ENCODE peak calls at places on chromosomes 7 and 10, in seven cellular contexts. S is B cell, V is heart left ventricle, F is upper lobe of right lung, J is fibroblast of lung, Q is lung, D is progenitor cell of endocrine pancreas. A is an unnamed sample.

GRCh38 chr7:7157887-7158271 is 24.5 kb upstream of the C1GALT1 start:
- DNase-seq in S (no peak), V (no peak), F (no peak), J (peak), Q (no peak), D (no peak), A (no peak)

GRCh38 chr7:2820508-2820934 is 23.6 kb downstream of the GNA12 start:
- DNase-seq in S (no peak), V (peak), F (peak), J (peak), Q (peak), D (no peak), A (no peak)

GRCh38 chr10:112932658-112933057 is 17.4 kb upstream of the TCF7L2 start:
- DNase-seq in S (no peak), V (no peak), F (no peak), J (no peak), Q (no peak), D (no peak), A (no peak)

GRCh38 chr10:7121154-7121797 is 289.6 kb downstream of the SFMBT2 start:
- DNase-seq in S (peak), V (peak), F (peak), J (peak), Q (peak), D (peak), A (no peak)

GRCh38 chr10:79405221-79405994 is 40.0 kb downstream of the ZCCHC24 start:
- DNase-seq in S (no peak), V (no peak), F (peak), J (no peak), Q (no peak), D (no peak), A (no peak)

GRCh38 chr7:102396710-102397019 is 502 bp downstream of the PRKRIP1 start:
- DNase-seq in S (no peak), V (no peak), F (no peak), J (no peak), Q (no peak), D (no peak), A (no peak)

GRCh38 chr7:65448824-65449504 is 75.3 kb downstream of the ZNF92 start:
- DNase-seq in S (no peak), V (no peak), F (no peak), J (peak), Q (no peak), D (no peak), A (no peak)

GRCh38 chr7:29937132-29937531 is 52.5 kb downstream of the SCRN1 start:
- DNase-seq in S (no peak), V (no peak), F (no peak), J (no peak), Q (no peak), D (no peak), A (no peak)

GRCh38 chr7:96203781-96204180 is 118.1 kb downstream of the SLC25A13 start:
- DNase-seq in S (no peak), V (no peak), F (no peak), J (no peak), Q (no peak), D (no peak), A (no peak)

GRCh38 chr10:128476845-128477244 is 350.6 kb upstream of the MKI67 start:
- DNase-seq in S (no peak), V (no peak), F (no peak), J (no peak), Q (no peak), D (no peak), A (no peak)

GRCh38 chr7:36487756-36488336 is 98.2 kb downstream of the ANLN start:
- DNase-seq in S (no peak), V (no peak), F (no peak), J (peak), Q (no peak), D (no peak), A (no peak)

GRCh38 chr7:32070406-32071360 is at the start of gene PDE1C:
- DNase-seq in S (peak), V (peak), F (no peak), J (peak), Q (no peak), D (peak), A (no peak)

GRCh38 chr10:8416192-8416701 is 361.8 kb downstream of the GATA3 start:
- DNase-seq in S (no peak), V (no peak), F (no peak), J (peak), Q (no peak), D (no peak), A (no peak)

GRCh38 chr7:36129048-36129534 is 24.0 kb upstream of the EEPD1 start:
- DNase-seq in S (no peak), V (peak), F (no peak), J (peak), Q (no peak), D (no peak), A (no peak)

GRCh38 chr10:113252650-113253560 is 299.9 kb upstream of the HABP2 start:
- DNase-seq in S (no peak), V (no peak), F (no peak), J (no peak), Q (no peak), D (no peak), A (no peak)

GRCh38 chr10:121823993-121824463 is 103.8 kb downstream of the ATE1 start:
- DNase-seq in S (peak), V (no peak), F (no peak), J (peak), Q (no peak), D (no peak), A (no peak)

GRCh38 chr7:157564518-157565177 is 227.8 kb downstream of the DNAJB6 start:
- DNase-seq in S (no peak), V (no peak), F (no peak), J (peak), Q (no peak), D (no peak), A (no peak)

GRCh38 chr7:131613909-131614308 is 57.5 kb upstream of the PODXL start:
- DNase-seq in S (no peak), V (no peak), F (no peak), J (no peak), Q (no peak), D (no peak), A (no peak)

GRCh38 chr7:2698581-2699288 is 10.7 kb downstream of the AMZ1 start:
- DNase-seq in S (peak), V (no peak), F (no peak), J (peak), Q (no peak), D (no peak), A (no peak)

GRCh38 chr7:317643-318405 is 27.9 kb downstream of the FOXL3 start:
- DNase-seq in S (no peak), V (no peak), F (no peak), J (no peak), Q (no peak), D (no peak), A (no peak)

GRCh38 chr7:23811540-23811939 is 101.5 kb downstream of the STK31 start:
- DNase-seq in S (no peak), V (no peak), F (no peak), J (peak), Q (no peak), D (no peak), A (no peak)

GRCh38 chr7:32049599-32049998 is 20.6 kb downstream of the PDE1C start:
- DNase-seq in S (no peak), V (no peak), F (no peak), J (no peak), Q (no peak), D (no peak), A (no peak)

GRCh38 chr7:22802426-22802825 is 20.2 kb downstream of the TOMM7 start:
- DNase-seq in S (no peak), V (no peak), F (no peak), J (no peak), Q (no peak), D (no peak), A (no peak)

GRCh38 chr7:33191326-33191725 is 62.0 kb downstream of the BBS9 start:
- DNase-seq in S (peak), V (no peak), F (no peak), J (no peak), Q (no peak), D (no peak), A (no peak)

GRCh38 chr10:36450385-36450784 is 675.0 kb upstream of the ANKRD30A start:
- DNase-seq in S (no peak), V (peak), F (no peak), J (peak), Q (no peak), D (no peak), A (no peak)

GRCh38 chr10:121598261-121599249 is at the start of gene FGFR2:
- DNase-seq in S (no peak), V (peak), F (peak), J (peak), Q (peak), D (peak), A (peak)

GRCh38 chr7:5231811-5232484 is 41.9 kb downstream of the WIPI2 start:
- DNase-seq in S (peak), V (no peak), F (no peak), J (no peak), Q (no peak), D (no peak), A (no peak)

GRCh38 chr7:28536259-28536658 is 123.9 kb downstream of the CREB5 start:
- DNase-seq in S (no peak), V (no peak), F (no peak), J (peak), Q (no peak), D (no peak), A (peak)

GRCh38 chr10:77636967-77637473 is 588 bp downstream of the KCNMA1 start:
- DNase-seq in S (no peak), V (no peak), F (no peak), J (peak), Q (no peak), D (no peak), A (peak)

GRCh38 chr7:148852272-148852671 is 31.8 kb downstream of the EZH2 start:
- DNase-seq in S (no peak), V (no peak), F (no peak), J (no peak), Q (no peak), D (no peak), A (no peak)

GRCh38 chr7:22083711-22084289 is 138.1 kb upstream of the CDCA7L start:
- DNase-seq in S (no peak), V (no peak), F (no peak), J (peak), Q (no peak), D (no peak), A (no peak)

GRCh38 chr7:66187894-66188293 is 17.2 kb upstream of the TPST1 start:
- DNase-seq in S (no peak), V (peak), F (no peak), J (peak), Q (peak), D (no peak), A (no peak)

GRCh38 chr10:15485684-15486316 is 114.7 kb upstream of the FAM171A1 start:
- DNase-seq in S (no peak), V (no peak), F (no peak), J (peak), Q (peak), D (no peak), A (no peak)

GRCh38 chr10:15485027-15485426 is 113.9 kb upstream of the FAM171A1 start:
- DNase-seq in S (no peak), V (no peak), F (no peak), J (no peak), Q (no peak), D (no peak), A (no peak)

GRCh38 chr10:15487376-15487775 is 116.3 kb upstream of the FAM171A1 start:
- DNase-seq in S (no peak), V (no peak), F (no peak), J (no peak), Q (no peak), D (no peak), A (no peak)

GRCh38 chr10:15484128-15484527 is 113.0 kb upstream of the FAM171A1 start:
- DNase-seq in S (no peak), V (no peak), F (no peak), J (no peak), Q (no peak), D (no peak), A (no peak)

DNA sequence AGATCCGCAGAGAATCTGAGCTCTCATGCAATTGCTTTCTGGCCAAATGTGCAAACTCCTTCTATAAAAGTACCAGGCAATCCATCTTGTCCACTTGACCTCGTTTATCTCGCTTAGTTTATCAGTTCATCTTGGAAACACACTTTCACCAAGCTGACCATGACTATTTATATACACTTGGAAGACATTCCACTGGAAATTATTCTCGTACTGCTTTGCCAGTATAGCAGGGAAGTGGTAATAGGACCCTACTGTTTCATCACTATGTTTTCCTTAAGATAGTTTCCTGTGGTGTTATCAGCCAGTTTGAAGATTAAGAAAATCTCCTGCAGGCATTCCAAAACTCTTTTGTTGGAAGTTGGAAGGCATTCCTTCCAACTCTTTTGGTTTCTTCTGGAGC is 115.3 kb upstream of the FAM171A1 start:
- DNase-seq in S (no peak), V (no peak), F (no peak), J (peak), Q (no peak), D (no peak), A (no peak)
- TF ChIP-seq CTCF in S (no peak), V (no peak), F (no peak), J (no peak), Q (no peak), D (no peak), A (no peak)

GRCh38 chr7:130069978-130070899 is at the start of gene KLHDC10:
- DNase-seq in S (peak), V (peak), F (peak), J (peak), Q (peak), D (peak), A (peak)

GRCh38 chr7:130070900-130071622 is 727 bp downstream of the KLHDC10 start:
- DNase-seq in S (no peak), V (no peak), F (no peak), J (no peak), Q (no peak), D (no peak), A (no peak)

GRCh38 chr7:130069179-130069977 is 956 bp upstream of the KLHDC10 start:
- DNase-seq in S (no peak), V (no peak), F (no peak), J (no peak), Q (no peak), D (no peak), A (no peak)

GRCh38 chr7:130071701-130072622 is 1.6 kb downstream of the KLHDC10 start:
- DNase-seq in S (peak), V (peak), F (no peak), J (peak), Q (peak), D (peak), A (peak)
- TF ChIP-seq CTCF in S (peak), V (peak), F (peak), J (peak), Q (peak), D (peak), A (peak)

DNA sequence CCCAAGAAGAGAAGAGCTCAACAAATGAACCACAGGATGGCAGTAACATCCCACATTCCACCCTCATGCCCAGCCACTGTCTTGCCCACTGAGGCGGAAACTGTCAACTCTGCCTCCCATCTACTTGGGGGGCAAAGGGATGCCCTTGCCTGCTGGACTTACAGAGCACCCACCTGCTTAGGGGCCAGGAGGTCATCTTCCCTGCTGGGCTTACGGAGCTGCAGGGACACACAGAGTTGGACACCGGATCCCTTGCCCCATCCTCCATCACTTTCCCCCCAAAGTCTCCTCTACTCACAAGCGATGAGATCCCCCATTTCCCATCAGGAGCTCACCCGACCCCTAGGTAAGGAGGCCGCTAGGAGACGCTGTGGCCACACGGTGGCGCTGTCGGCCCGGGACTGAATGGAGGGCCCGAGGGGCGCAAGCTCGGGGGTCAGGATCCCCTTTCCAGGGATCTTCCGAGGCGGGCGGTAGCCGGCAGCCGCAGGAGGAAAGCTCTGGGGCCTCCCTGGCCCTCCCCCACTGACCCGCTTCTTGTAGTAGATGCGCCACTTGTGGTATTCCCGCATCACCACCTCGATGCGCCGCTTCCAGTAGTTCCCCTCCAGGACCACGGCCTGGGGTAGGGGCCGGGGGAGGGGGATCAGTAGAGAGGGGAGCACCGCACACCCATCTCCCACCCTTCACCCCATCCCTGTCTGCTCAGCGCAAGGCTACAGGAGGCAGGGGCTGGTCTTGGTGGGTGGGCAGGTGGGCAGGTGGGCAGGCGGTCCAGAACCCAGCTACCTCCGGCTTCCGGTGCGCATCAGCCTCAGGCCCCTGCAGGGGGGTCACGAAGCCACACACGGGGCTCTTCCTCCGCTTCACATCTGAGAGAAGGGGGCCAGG is 17.3 kb downstream of the MLXIPL start:
- DNase-seq in S (peak), V (peak), F (peak), J (no peak), Q (peak), D (peak), A (peak)
- TF ChIP-seq CTCF in S (peak), V (peak), F (peak), J (peak), Q (peak), D (peak), A (peak)

GRCh38 chr7:80681272-80681885 is 42.9 kb downstream of the CD36 start:
- DNase-seq in S (no peak), V (no peak), F (no peak), J (peak), Q (no peak), D (no peak), A (no peak)
- TF ChIP-seq CTCF in S (peak), V (peak), F (peak), J (peak), Q (peak), D (peak), A (peak)

DNA sequence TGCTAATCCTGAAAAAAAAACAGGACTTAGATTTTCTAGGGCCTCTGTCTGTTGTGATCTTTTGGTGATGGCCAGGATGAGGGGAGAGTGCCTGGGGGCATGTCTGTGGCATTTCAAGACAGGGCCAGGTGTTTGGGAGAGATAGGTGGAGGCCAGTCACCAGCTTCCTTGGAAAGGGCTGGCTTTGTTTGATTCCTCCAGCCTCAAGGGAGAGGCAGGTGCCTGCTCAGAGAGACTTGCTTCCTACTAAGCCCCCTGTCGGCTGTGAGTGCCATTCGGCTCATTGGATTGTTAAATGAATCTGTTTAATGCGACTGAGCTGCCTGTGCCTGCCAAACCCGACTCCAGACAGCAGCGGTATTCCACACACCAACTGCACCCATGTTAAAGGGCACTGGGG is 304.1 kb upstream of the COBL start:
- DNase-seq in S (no peak), V (no peak), F (no peak), J (no peak), Q (no peak), D (no peak), A (no peak)
- TF ChIP-seq CTCF in S (no peak), V (no peak), F (no peak), J (no peak), Q (no peak), D (peak), A (no peak)

DNA sequence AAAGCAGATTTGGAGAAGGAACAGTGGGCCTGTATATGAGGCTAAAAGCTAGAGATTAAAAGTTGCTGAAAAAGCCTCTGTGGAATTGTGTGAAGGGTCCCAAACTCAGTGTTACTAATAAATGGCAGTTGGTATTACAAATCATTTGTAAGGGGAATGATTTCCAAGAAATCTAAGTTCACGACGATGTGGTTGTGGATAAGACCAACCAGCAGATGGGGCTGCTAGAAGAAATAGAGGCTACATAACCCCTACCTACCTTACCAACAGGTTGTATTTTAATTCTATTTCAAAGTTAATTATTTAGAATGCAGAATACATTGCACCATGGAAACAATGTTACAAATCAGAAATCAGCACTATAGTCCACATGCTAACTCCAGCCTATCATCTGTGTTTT is 377.1 kb downstream of the HPSE2 start:
- DNase-seq in S (no peak), V (no peak), F (no peak), J (no peak), Q (no peak), D (no peak), A (no peak)
- TF ChIP-seq CTCF in S (no peak), V (no peak), F (no peak), J (no peak), Q (no peak), D (peak), A (no peak)

DNA sequence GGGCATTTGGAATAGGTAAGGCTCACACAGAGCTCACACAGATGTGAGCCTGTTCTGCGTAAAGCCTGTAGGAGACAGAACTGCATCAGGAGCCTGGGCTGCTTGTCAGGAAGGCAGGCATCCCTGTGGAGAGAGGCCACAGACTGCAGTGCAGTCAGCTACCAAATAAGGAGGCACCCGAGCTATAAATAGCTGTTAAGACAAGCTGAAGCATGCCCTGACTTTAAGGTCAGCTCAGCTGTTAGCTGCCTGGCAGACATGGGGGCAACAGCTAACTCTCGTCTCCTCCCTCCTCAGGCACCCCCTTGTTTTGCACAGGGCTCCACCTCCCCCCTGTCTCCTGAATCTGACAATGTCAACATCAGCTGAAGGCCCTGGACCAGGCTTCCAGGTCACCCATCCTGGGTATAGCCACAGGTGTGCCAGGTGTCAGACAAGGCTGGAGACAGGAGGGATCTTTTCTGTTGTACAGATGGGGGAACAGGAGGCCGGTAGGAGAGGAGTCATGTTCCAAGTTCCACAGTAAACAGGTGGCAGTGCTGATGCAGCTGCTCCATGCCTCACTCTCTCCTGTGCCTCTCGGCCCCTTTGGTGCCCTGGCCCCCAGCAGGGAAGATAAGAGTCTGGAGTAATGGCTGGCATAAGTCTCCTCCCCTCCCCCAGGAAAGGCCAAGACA is 27.6 kb upstream of the MKRN1 start:
- DNase-seq in S (no peak), V (peak), F (no peak), J (peak), Q (no peak), D (no peak), A (no peak)
- TF ChIP-seq CTCF in S (no peak), V (peak), F (no peak), J (peak), Q (no peak), D (no peak), A (no peak)